ENCODE peak calls at places on chromosome 1, in nine cellular contexts. C is glutamatergic neuron; Q is stimulated activated CD8-positive, alpha-beta memory T cell treated with anti-CD3 and anti-CD28 coated beads, Interleukin-15, amount 100 ng/mL, for 1 hour; U is AG09309; Y is M059J; P is EL; B is hepatocyte; D is T-helper 1 cell; K is GM04504. N is an unnamed sample.
A peak's percentile ranks its signal among the peaks of the same experiment; 100 is the strongest.

GRCh38 chr1:23125489-23125888 is 43.2 kb downstream of the LUZP1 start:
- DNase-seq in D (no peak), P (no peak), Q (no peak), K (no peak), U (no peak), B (no peak), Y (no peak), C (no peak), N (no peak)

GRCh38 chr1:247456914-247457638 is 828 bp downstream of the OR2B11 start:
- DNase-seq in Y (peak; percentile 57), Q (no peak), D (no peak), P (no peak), U (no peak), K (no peak), B (no peak), C (no peak), N (peak; percentile 21)

GRCh38 chr1:18190598-18190997 is 83.0 kb downstream of the IGSF21 start:
- DNase-seq in C (no peak), B (no peak), Y (no peak), U (no peak), Q (no peak), D (no peak), K (no peak), P (no peak), N (no peak)

GRCh38 chr1:94805912-94806311 is 14.2 kb upstream of the SLC44A3 start:
- DNase-seq in Y (peak; percentile 61), U (no peak), C (peak; percentile 71), D (peak; percentile 10), B (peak; percentile 71), P (peak; percentile 67), Q (peak; percentile 10), K (no peak), N (peak; percentile 73)

GRCh38 chr1:185017338-185017737 is 28.0 kb upstream of the RNF2 start:
- DNase-seq in U (peak; percentile 80), C (no peak), Y (peak; percentile 90), Q (no peak), K (peak; percentile 74), D (no peak), B (peak; percentile 67), P (peak; percentile 89), N (peak; percentile 93)

GRCh38 chr1:206672011-206672688 is 12.6 kb upstream of the MAPKAPK2 start:
- DNase-seq in Y (no peak), K (no peak), U (no peak), C (no peak), D (no peak), Q (no peak), P (no peak), B (peak; percentile 60), N (no peak)

GRCh38 chr1:160567858-160568682 is 11.2 kb downstream of the CD84 start:
- DNase-seq in U (no peak), C (no peak), Y (no peak), P (no peak), D (peak; percentile 26), Q (peak; percentile 38), B (no peak), K (no peak), N (no peak)

GRCh38 chr1:56845343-56845742 is 9.3 kb upstream of the C8A start:
- DNase-seq in C (no peak), K (no peak), P (no peak), U (no peak), Y (no peak), D (no peak), B (no peak), Q (no peak), N (no peak)

GRCh38 chr1:13896932-13897331 is 196.9 kb downstream of the PRDM2 start:
- DNase-seq in D (no peak), U (no peak), B (no peak), Y (no peak), Q (no peak), K (no peak), C (no peak), P (no peak), N (no peak)

N was measured in ELR.